ENCODE peak calls at places on chromosomes 6 and 20, in six cellular contexts. One of them, this sample, is unnamed.

GRCh38 chr6:62904687-62905086 is 306.6 kb upstream of the FKBP1C start:
- DNase-seq in A549: no peak
- DNase-seq in GM23338: peak; percentile 19
- DNase-seq in HepG2: no peak
- DNase-seq in SK-N-SH: no peak
- DNase-seq in GM12878: no peak
- DNase-seq in this sample: no peak

GRCh38 chr20:63612276-63612931 is 14.5 kb downstream of the GMEB2 start:
- DNase-seq in A549: no peak
- DNase-seq in GM23338: no peak
- DNase-seq in HepG2: no peak
- DNase-seq in SK-N-SH: no peak
- DNase-seq in GM12878: no peak
- DNase-seq in this sample: peak; percentile 98

GRCh38 chr6:143064996-143065683 is 4.5 kb downstream of the AIG1 start:
- DNase-seq in A549: no peak
- DNase-seq in GM23338: no peak
- DNase-seq in HepG2: peak; percentile 96
- DNase-seq in SK-N-SH: no peak
- DNase-seq in GM12878: no peak
- DNase-seq in this sample: peak; percentile 77

GRCh38 chr6:36666726-36667591 is 11.6 kb upstream of the CDKN1A start:
- DNase-seq in A549: no peak
- DNase-seq in GM23338: peak; percentile 61
- DNase-seq in HepG2: peak; percentile 93
- DNase-seq in SK-N-SH: peak; percentile 62
- DNase-seq in GM12878: peak; percentile 91
- DNase-seq in this sample: peak; percentile 79

GRCh38 chr20:42082611-42083010 is 464.4 kb upstream of the CHD6 start:
- DNase-seq in A549: no peak
- DNase-seq in GM23338: no peak
- DNase-seq in HepG2: no peak
- DNase-seq in SK-N-SH: peak; percentile 81
- DNase-seq in GM12878: no peak
- DNase-seq in this sample: no peak

GRCh38 chr6:164331026-164331425 is 916.5 kb downstream of the QKI start:
- DNase-seq in A549: no peak
- DNase-seq in GM23338: no peak
- DNase-seq in HepG2: no peak
- DNase-seq in SK-N-SH: no peak
- DNase-seq in GM12878: no peak
- DNase-seq in this sample: no peak

GRCh38 chr6:158825951-158826306 is 6.8 kb upstream of the EZR start:
- DNase-seq in A549: no peak
- DNase-seq in GM23338: no peak
- DNase-seq in HepG2: no peak
- DNase-seq in SK-N-SH: peak; percentile 39
- DNase-seq in GM12878: no peak
- DNase-seq in this sample: no peak

GRCh38 chr6:166728884-166729530 is 102.0 kb upstream of the RPS6KA2 start:
- DNase-seq in A549: no peak
- DNase-seq in GM23338: no peak
- DNase-seq in HepG2: no peak
- DNase-seq in SK-N-SH: no peak
- DNase-seq in GM12878: no peak
- DNase-seq in this sample: no peak

GRCh38 chr6:148999921-149000589 is 253.2 kb downstream of the UST start:
- DNase-seq in A549: no peak
- DNase-seq in GM23338: no peak
- DNase-seq in HepG2: no peak
- DNase-seq in SK-N-SH: no peak
- DNase-seq in GM12878: no peak
- DNase-seq in this sample: peak; percentile 44

GRCh38 chr6:56916849-56917551 is 37.9 kb upstream of the BEND6 start:
- DNase-seq in A549: no peak
- DNase-seq in GM23338: no peak
- DNase-seq in HepG2: no peak
- DNase-seq in SK-N-SH: peak; percentile 21
- DNase-seq in GM12878: no peak
- DNase-seq in this sample: no peak

GRCh38 chr6:170006524-170007467 is 255.4 kb downstream of the ERMARD start:
- DNase-seq in A549: no peak
- DNase-seq in GM23338: peak; percentile 98
- DNase-seq in HepG2: no peak
- DNase-seq in SK-N-SH: no peak
- DNase-seq in GM12878: no peak
- DNase-seq in this sample: no peak

GRCh38 chr6:157185171-157185570 is 138.1 kb downstream of the TMEM242 start:
- DNase-seq in A549: no peak
- DNase-seq in GM23338: no peak
- DNase-seq in HepG2: no peak
- DNase-seq in SK-N-SH: no peak
- DNase-seq in GM12878: no peak
- DNase-seq in this sample: no peak

GRCh38 chr6:157177731-157178336 is 145.5 kb downstream of the TMEM242 start:
- DNase-seq in A549: no peak
- DNase-seq in GM23338: no peak
- DNase-seq in HepG2: peak; percentile 75
- DNase-seq in SK-N-SH: no peak
- DNase-seq in GM12878: no peak
- DNase-seq in this sample: no peak

GRCh38 chr6:157184202-157185015 is 138.9 kb downstream of the TMEM242 start:
- DNase-seq in A549: peak; percentile 52
- DNase-seq in GM23338: peak; percentile 89
- DNase-seq in HepG2: peak; percentile 69
- DNase-seq in SK-N-SH: peak; percentile 84
- DNase-seq in GM12878: no peak
- DNase-seq in this sample: no peak

GRCh38 chr6:157182503-157183254 is 140.6 kb downstream of the TMEM242 start:
- DNase-seq in A549: no peak
- DNase-seq in GM23338: no peak
- DNase-seq in HepG2: no peak
- DNase-seq in SK-N-SH: no peak
- DNase-seq in GM12878: no peak
- DNase-seq in this sample: no peak

GRCh38 chr6:157181649-157182048 is 141.7 kb downstream of the TMEM242 start:
- DNase-seq in A549: no peak
- DNase-seq in GM23338: no peak
- DNase-seq in HepG2: peak; percentile 10
- DNase-seq in SK-N-SH: no peak
- DNase-seq in GM12878: no peak
- DNase-seq in this sample: no peak
- TF ChIP-seq REST in A549: no peak
- TF ChIP-seq REST in GM23338: no peak
- TF ChIP-seq REST in HepG2: no peak
- TF ChIP-seq REST in SK-N-SH: no peak
- TF ChIP-seq REST in GM12878: no peak
- TF ChIP-seq REST in this sample: no peak

DNA sequence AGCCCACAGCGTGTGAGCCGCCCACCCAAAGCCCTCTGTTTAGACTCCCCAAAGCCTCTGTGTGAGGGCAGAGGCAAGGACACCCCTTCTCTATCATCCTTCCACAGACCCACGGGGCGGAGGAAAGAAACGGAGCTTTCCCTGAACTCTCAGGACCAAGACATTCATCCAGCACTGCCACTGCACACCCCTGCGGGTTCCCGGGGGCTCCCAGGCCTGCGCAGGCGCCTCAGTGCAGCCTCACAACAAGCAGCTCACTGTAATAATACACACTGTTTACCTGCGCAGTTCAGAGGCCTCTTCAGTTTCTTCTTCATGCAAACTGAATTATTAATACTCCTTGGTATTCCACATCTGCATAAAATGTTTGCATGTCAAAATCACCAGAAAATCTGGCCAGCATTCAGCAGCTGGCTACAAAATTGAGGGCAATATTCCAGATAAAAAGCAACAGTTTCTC is 45.6 kb downstream of the NINL start:
- DNase-seq in A549: no peak
- DNase-seq in GM23338: no peak
- DNase-seq in HepG2: no peak
- DNase-seq in SK-N-SH: no peak
- DNase-seq in GM12878: no peak
- DNase-seq in this sample: no peak
- H3K4me3 ChIP-seq in A549: no peak overlapping the region
- H3K4me3 ChIP-seq in GM23338: no peak overlapping the region
- H3K4me3 ChIP-seq in HepG2: no peak overlapping the region
- H3K4me3 ChIP-seq in SK-N-SH: no peak overlapping the region
- H3K4me3 ChIP-seq in GM12878: no peak overlapping the region
- H3K4me3 ChIP-seq in this sample: no peak overlapping the region

GRCh38 chr20:33503564-33503963 is 13.7 kb downstream of the CBFA2T2 start:
- DNase-seq in A549: no peak
- DNase-seq in GM23338: no peak
- DNase-seq in HepG2: no peak
- DNase-seq in SK-N-SH: no peak
- DNase-seq in GM12878: no peak
- DNase-seq in this sample: no peak
- TF ChIP-seq CTCF in A549: no peak
- TF ChIP-seq CTCF in GM23338: no peak
- TF ChIP-seq CTCF in HepG2: no peak
- TF ChIP-seq CTCF in SK-N-SH: no peak
- TF ChIP-seq CTCF in GM12878: no peak
- TF ChIP-seq CTCF in this sample: no peak

GRCh38 chr20:1987826-1988225 is 6.0 kb downstream of the PDYN start:
- DNase-seq in A549: no peak
- DNase-seq in GM23338: no peak
- DNase-seq in HepG2: no peak
- DNase-seq in SK-N-SH: no peak
- DNase-seq in GM12878: no peak
- DNase-seq in this sample: no peak

GRCh38 chr20:1982666-1983065 is 11.2 kb downstream of the PDYN start:
- DNase-seq in A549: no peak
- DNase-seq in GM23338: no peak
- DNase-seq in HepG2: no peak
- DNase-seq in SK-N-SH: no peak
- DNase-seq in GM12878: no peak
- DNase-seq in this sample: no peak

GRCh38 chr20:1979116-1979778 is 14.6 kb downstream of the PDYN start:
- DNase-seq in A549: no peak
- DNase-seq in GM23338: no peak
- DNase-seq in HepG2: no peak
- DNase-seq in SK-N-SH: no peak
- DNase-seq in GM12878: no peak
- DNase-seq in this sample: no peak

GRCh38 chr20:1983311-1983710 is 10.5 kb downstream of the PDYN start:
- DNase-seq in A549: no peak
- DNase-seq in GM23338: no peak
- DNase-seq in HepG2: no peak
- DNase-seq in SK-N-SH: no peak
- DNase-seq in GM12878: no peak
- DNase-seq in this sample: peak; percentile 46
- TF ChIP-seq REST in A549: no peak
- TF ChIP-seq REST in GM23338: no peak
- TF ChIP-seq REST in HepG2: no peak
- TF ChIP-seq REST in SK-N-SH: no peak
- TF ChIP-seq REST in GM12878: no peak
- TF ChIP-seq REST in this sample: no peak

DNA sequence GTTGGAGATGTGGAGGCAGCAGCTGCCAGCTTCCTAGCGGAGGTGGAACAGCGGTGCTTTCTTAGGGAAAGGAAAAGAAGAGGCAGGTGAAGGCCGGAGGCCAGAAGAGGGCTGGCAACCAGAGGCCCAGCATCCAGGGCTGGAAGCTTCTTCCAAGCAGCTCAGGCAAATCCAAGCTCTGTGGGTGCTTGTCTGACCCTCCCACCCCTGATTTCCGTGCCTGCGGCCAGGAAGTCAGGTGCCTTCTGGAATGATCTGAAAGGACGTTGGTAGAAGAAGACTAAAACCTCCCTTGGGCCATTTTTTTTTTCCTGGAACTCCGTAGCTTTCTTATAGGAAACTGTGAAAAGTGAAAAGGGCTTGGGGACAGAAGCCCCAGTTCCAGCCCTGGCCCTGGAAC is 33.1 kb upstream of the GABRR1 start:
- DNase-seq in A549: no peak
- DNase-seq in GM23338: no peak
- DNase-seq in HepG2: no peak
- DNase-seq in SK-N-SH: no peak
- DNase-seq in GM12878: no peak
- DNase-seq in this sample: no peak
- H3K4me3 ChIP-seq in A549: no peak overlapping the region
- H3K4me3 ChIP-seq in GM23338: no peak overlapping the region
- H3K4me3 ChIP-seq in HepG2: no peak overlapping the region
- H3K4me3 ChIP-seq in SK-N-SH: no peak overlapping the region
- H3K4me3 ChIP-seq in GM12878: no peak overlapping the region
- H3K4me3 ChIP-seq in this sample: no peak overlapping the region

DNA sequence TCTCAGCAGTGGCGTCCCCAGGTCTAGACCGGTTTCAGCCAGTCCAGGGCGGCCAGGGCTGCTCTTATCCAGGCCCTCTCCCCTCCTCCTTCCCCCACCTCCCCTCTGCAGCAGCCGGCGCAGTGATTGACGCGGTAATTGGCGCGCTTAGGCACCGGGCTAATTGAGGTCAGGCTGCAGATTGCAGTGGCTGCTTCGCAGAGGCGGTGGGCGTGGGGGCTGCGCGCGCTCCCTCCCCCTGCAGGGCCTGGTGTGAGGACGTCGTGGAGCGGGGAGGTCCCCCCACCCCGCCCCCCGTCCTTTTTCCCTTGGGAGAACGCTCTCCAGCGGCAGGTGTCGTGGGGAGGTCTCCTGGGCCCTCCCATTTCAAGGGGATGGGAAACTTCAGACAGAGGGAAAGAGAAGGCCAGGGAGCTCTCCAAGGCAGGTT is 70.4 kb upstream of the BLCAP start:
- DNase-seq in A549: no peak
- DNase-seq in GM23338: peak; percentile 81
- DNase-seq in HepG2: no peak
- DNase-seq in SK-N-SH: peak; percentile 76
- DNase-seq in GM12878: no peak
- DNase-seq in this sample: no peak
- TF ChIP-seq CTCF in A549: no peak
- TF ChIP-seq CTCF in GM23338: no peak
- TF ChIP-seq CTCF in HepG2: no peak
- TF ChIP-seq CTCF in SK-N-SH: no peak
- TF ChIP-seq CTCF in GM12878: no peak
- TF ChIP-seq CTCF in this sample: no peak